ENCODE peak calls at places on chromosomes 11 and 22, in nine cellular contexts. L is SJCRH30, Q is fibroblast of mammary gland, M is tibial nerve, G is cardiac fibroblast, N is esophagus muscularis mucosa, B is breast epithelium, V is mammary epithelial cell, Y is body of pancreas. S is an unnamed sample.
A peak's percentile ranks its signal among the peaks of the same experiment; 100 is the strongest.

GRCh38 chr11:68039526-68040086 is 781 bp downstream of the TCIRG1 start:
- DNase-seq in V (no peak), L (no peak), G (no peak), Q (no peak), N (no peak), B (no peak), M (no peak), Y (no peak), S (no peak)

GRCh38 chr11:119764108-119764874 is 35.3 kb upstream of the NECTIN1 start:
- DNase-seq in N (no peak), B (peak; percentile 50), G (no peak), Y (peak; percentile 66), M (no peak), L (no peak), V (peak; percentile 26), Q (peak; percentile 35), S (peak; percentile 21)

GRCh38 chr11:67251841-67252240 is 14.4 kb upstream of the GRK2 start:
- DNase-seq in M (no peak), V (no peak), L (no peak), Y (no peak), Q (no peak), B (no peak), N (no peak), G (no peak), S (peak; percentile 31)

GRCh38 chr11:114892381-114893197 is 214.3 kb downstream of the NXPE2 start:
- DNase-seq in V (no peak), G (no peak), L (peak; percentile 27), M (no peak), N (peak; percentile 19), Q (no peak), B (no peak), Y (no peak), S (no peak)

GRCh38 chr11:63915961-63916836 is 765 bp downstream of the RCOR2 start:
- DNase-seq in B (no peak), Q (no peak), M (peak; percentile 24), G (no peak), L (peak; percentile 82), N (no peak), Y (peak; percentile 41), V (no peak), S (no peak)

GRCh38 chr11:3162410-3163240 is 2.5 kb downstream of the OSBPL5 start:
- DNase-seq in G (no peak), L (no peak), M (no peak), Q (no peak), N (no peak), B (no peak), Y (peak; percentile 5), V (no peak), S (no peak)

GRCh38 chr22:19109198-19110063 is 12.8 kb downstream of the DGCR2 start:
- DNase-seq in Q (peak; percentile 67), M (peak; percentile 32), V (peak; percentile 88), N (no peak), Y (peak; percentile 58), B (peak; percentile 62), L (no peak), G (peak; percentile 81), S (peak; percentile 40)

GRCh38 chr11:96162816-96163499 is 180.0 kb downstream of the MAML2 start:
- DNase-seq in M (peak; percentile 25), L (peak; percentile 65), N (no peak), G (peak; percentile 99), B (no peak), Y (no peak), V (peak; percentile 29), Q (peak; percentile 98), S (peak; percentile 88)

GRCh38 chr22:29062286-29062949 is 787 bp upstream of the C22orf31 start:
- DNase-seq in V (peak; percentile 38), L (peak; percentile 82), Q (no peak), N (no peak), G (no peak), M (no peak), Y (no peak), B (peak; percentile 55), S (no peak)

GRCh38 chr11:64650923-64651523 is 60.0 kb downstream of the SLC22A12 start:
- DNase-seq in B (no peak), L (peak; percentile 56), G (peak; percentile 40), Y (no peak), V (no peak), Q (peak; percentile 34), M (no peak), N (no peak), S (no peak)

GRCh38 chr11:86773878-86774277 is 26.5 kb upstream of the PRSS23 start:
- DNase-seq in L (no peak), Q (no peak), Y (no peak), M (no peak), V (no peak), N (no peak), B (no peak), G (no peak), S (no peak)

GRCh38 chr22:43823353-43823908 is 11.3 kb upstream of the EFCAB6 start:
- DNase-seq in B (no peak), M (no peak), L (no peak), N (no peak), V (peak; percentile 9), G (no peak), Q (no peak), Y (peak; percentile 81), S (no peak)

GRCh38 chr11:15923169-15923568 is 433.2 kb downstream of the SOX6 start:
- DNase-seq in L (no peak), Q (no peak), N (no peak), M (no peak), Y (no peak), V (peak; percentile 29), G (peak; percentile 9), B (no peak), S (no peak)

GRCh38 chr11:96045622-96046456 is 121.9 kb upstream of the MTMR2 start:
- DNase-seq in G (peak; percentile 69), M (peak; percentile 45), N (no peak), B (peak; percentile 83), V (no peak), Q (peak; percentile 74), Y (peak; percentile 34), L (no peak), S (peak; percentile 86)

GRCh38 chr11:2587976-2588748 is 111.6 kb downstream of the KCNQ1OT1 start:
- DNase-seq in N (peak; percentile 68), M (no peak), Q (no peak), G (no peak), B (no peak), L (no peak), Y (peak; percentile 8), V (no peak), S (no peak)

GRCh38 chr11:118105657-118106305 is 19.0 kb upstream of the SMIM35 start:
- DNase-seq in B (no peak), M (no peak), Q (no peak), L (no peak), Y (no peak), N (no peak), V (no peak), G (no peak), S (no peak)

GRCh38 chr22:22925795-22926358 is 38.3 kb downstream of the IGLL5 start:
- DNase-seq in G (no peak), B (no peak), V (no peak), N (no peak), L (no peak), Y (no peak), M (no peak), Q (no peak), S (no peak)

GRCh38 chr11:68977781-68978625 is 2.8 kb downstream of the MRGPRD start:
- DNase-seq in L (no peak), G (no peak), V (no peak), N (no peak), Y (no peak), Q (no peak), B (no peak), M (no peak), S (no peak)

GRCh38 chr22:41074466-41074865 is 17.9 kb upstream of the EP300 start:
- DNase-seq in Y (no peak), M (no peak), Q (no peak), V (no peak), B (no peak), L (no peak), N (no peak), G (no peak), S (no peak)

GRCh38 chr22:41076857-41077256 is 15.5 kb upstream of the EP300 start:
- DNase-seq in Y (no peak), G (no peak), L (no peak), V (no peak), B (no peak), Q (no peak), M (no peak), N (no peak), S (no peak)

GRCh38 chr22:41074941-41075710 is 17.3 kb upstream of the EP300 start:
- DNase-seq in B (no peak), L (no peak), Q (no peak), Y (no peak), V (no peak), G (no peak), N (no peak), M (no peak), S (no peak)

GRCh38 chr22:41075946-41076345 is 16.4 kb upstream of the EP300 start:
- DNase-seq in Q (no peak), B (no peak), V (no peak), L (no peak), Y (no peak), N (no peak), M (no peak), G (no peak), S (no peak)

GRCh38 chr22:41078975-41079374 is 13.4 kb upstream of the EP300 start:
- DNase-seq in N (no peak), L (no peak), V (no peak), Y (no peak), B (no peak), G (no peak), Q (no peak), M (no peak), S (no peak)
- H3K4me3 ChIP-seq in N (no peak overlapping the region), L (no peak overlapping the region), V (no peak overlapping the region), Y (no peak overlapping the region), B (no peak overlapping the region), G (no peak overlapping the region), Q (no peak overlapping the region), M (no peak overlapping the region), S (no peak overlapping the region)

DNA sequence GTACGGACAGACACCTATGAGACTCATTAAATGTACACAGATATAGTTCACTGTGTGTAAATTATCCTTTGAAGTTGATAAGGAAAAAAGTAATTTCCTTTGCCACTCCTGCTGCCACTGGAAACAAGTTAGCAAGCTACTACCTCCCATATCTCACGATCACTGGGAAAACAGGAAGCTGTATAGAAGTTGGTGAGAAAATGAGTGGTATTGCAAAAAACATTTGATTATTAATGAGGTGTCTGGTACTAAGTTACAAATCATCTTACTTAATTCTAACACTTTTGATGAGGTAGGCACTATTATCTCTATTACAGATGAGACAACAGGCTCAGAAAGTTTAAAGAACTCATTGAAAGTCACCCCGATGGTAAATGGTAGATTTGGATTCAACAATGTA is 68.5 kb downstream of the GAB2 start:
- DNase-seq in Y (no peak), N (no peak), M (no peak), G (no peak), L (no peak), B (no peak), V (no peak), Q (no peak), S (no peak)
- H3K4me3 ChIP-seq in Y (no peak overlapping the region), N (no peak overlapping the region), M (no peak overlapping the region), G (no peak overlapping the region), L (peak overlapping the region; percentile 37), B (no peak overlapping the region), V (no peak overlapping the region), Q (no peak overlapping the region), S (no peak overlapping the region)

GRCh38 chr22:32476804-32477203 is 2.2 kb downstream of the FBXO7 start:
- DNase-seq in L (no peak), Y (no peak), V (no peak), G (no peak), N (no peak), Q (no peak), M (no peak), B (no peak), S (no peak)
- H3K4me3 ChIP-seq in L (peak overlapping the region; percentile 96), Y (no peak overlapping the region), V (peak overlapping the region; percentile 65), G (no peak overlapping the region), N (peak overlapping the region; percentile 91), Q (no peak overlapping the region), M (no peak overlapping the region), B (peak overlapping the region; percentile 26), S (peak overlapping the region; percentile 71)

GRCh38 chr11:8017894-8018741 is 31.0 kb downstream of the EIF3F start:
- DNase-seq in B (peak; percentile 26), M (no peak), N (peak; percentile 90), V (no peak), Q (peak; percentile 38), G (peak; percentile 12), L (no peak), Y (no peak), S (peak; percentile 8)
- H3K4me3 ChIP-seq in B (peak overlapping the region; percentile 83), M (peak overlapping the region; percentile 85), N (peak overlapping the region; percentile 89), V (no peak overlapping the region), Q (peak overlapping the region; percentile 62), G (peak overlapping the region; percentile 58), L (peak overlapping the region; percentile 60), Y (no peak overlapping the region), S (peak overlapping the region; percentile 47)

S was measured in astrocyte of the spinal cord.